ENCODE peak calls at places on chromosomes 11 and 22, in five cellular contexts. G, F, X, N and I are unnamed samples.
A peak's percentile ranks its signal among the peaks of the same experiment; 100 is the strongest.

GRCh38 chr11:1778141-1778911 is 14.6 kb upstream of the CTSD start:
- DNase-seq in G (peak; percentile 15), F (no peak), X (no peak), N (peak; percentile 30), I (no peak)

GRCh38 chr22:39313258-39314001 is 6.0 kb downstream of the RPL3 start:
- DNase-seq in G (no peak), F (no peak), X (no peak), N (no peak), I (no peak)

GRCh38 chr22:44569516-44569915 is 71.5 kb upstream of the RTL6 start:
- DNase-seq in G (no peak), F (no peak), X (no peak), N (no peak), I (no peak)

GRCh38 chr11:96045622-96046456 is 121.9 kb upstream of the MTMR2 start:
- DNase-seq in G (no peak), F (peak; percentile 69), X (peak; percentile 85), N (no peak), I (peak; percentile 74)

GRCh38 chr11:76850815-76851214 is 9.9 kb upstream of the ACER3 start:
- DNase-seq in G (no peak), F (no peak), X (no peak), N (no peak), I (no peak)

GRCh38 chr11:106608677-106609076 is 409.6 kb downstream of the GUCY1A2 start:
- DNase-seq in G (peak; percentile 51), F (peak; percentile 45), X (no peak), N (peak; percentile 79), I (no peak)

GRCh38 chr22:41920271-41920976 is 5.5 kb upstream of the SHISA8 start:
- DNase-seq in G (no peak), F (no peak), X (no peak), N (no peak), I (no peak)

GRCh38 chr11:104451193-104451592 is 287.2 kb upstream of the PDGFD start:
- DNase-seq in G (no peak), F (no peak), X (no peak), N (no peak), I (no peak)

GRCh38 chr11:78790784-78791183 is 216.1 kb upstream of the NARS2 start:
- DNase-seq in G (no peak), F (no peak), X (no peak), N (no peak), I (peak; percentile 45)

GRCh38 chr22:48642550-48642949 is 1185.1 kb downstream of the BRD1 start:
- DNase-seq in G (no peak), F (no peak), X (no peak), N (no peak), I (no peak)

GRCh38 chr11:84022221-84022620 is 736.1 kb upstream of the CCDC90B start:
- DNase-seq in G (no peak), F (peak; percentile 1), X (no peak), N (no peak), I (no peak)

GRCh38 chr11:56883590-56883989 is 105.1 kb upstream of the OR5AK2 start:
- DNase-seq in G (no peak), F (no peak), X (no peak), N (no peak), I (no peak)

GRCh38 chr11:134207538-134208239 is 16.1 kb downstream of the NCAPD3 start:
- DNase-seq in G (no peak), F (peak; percentile 21), X (peak; percentile 38), N (peak; percentile 46), I (peak; percentile 31)

GRCh38 chr11:20355221-20356219 is 8.0 kb upstream of the HTATIP2 start:
- DNase-seq in G (peak; percentile 42), F (peak; percentile 45), X (peak; percentile 59), N (peak; percentile 68), I (peak; percentile 72)

GRCh38 chr11:95147364-95147905 is 57.8 kb downstream of the ENDOD1 start:
- DNase-seq in G (peak; percentile 88), F (peak; percentile 91), X (peak; percentile 43), N (peak; percentile 94), I (peak; percentile 85)

GRCh38 chr11:118639899-118640298 is 32.5 kb downstream of the PHLDB1 start:
- DNase-seq in G (no peak), F (no peak), X (no peak), N (no peak), I (no peak)

GRCh38 chr11:76083563-76084451 is 122.5 kb downstream of the WNT11 start:
- DNase-seq in G (no peak), F (peak; percentile 37), X (peak; percentile 45), N (peak; percentile 67), I (peak; percentile 7)

GRCh38 chr11:27296406-27296994 is 66.5 kb downstream of the CCDC34 start:
- DNase-seq in G (peak; percentile 45), F (peak; percentile 73), X (peak; percentile 74), N (peak; percentile 74), I (peak; percentile 75)

GRCh38 chr11:24249921-24250320 is 246.9 kb upstream of the LUZP2 start:
- DNase-seq in G (no peak), F (no peak), X (no peak), N (no peak), I (no peak)

GRCh38 chr22:44580176-44580575 is 82.1 kb upstream of the RTL6 start:
- DNase-seq in G (no peak), F (no peak), X (no peak), N (no peak), I (no peak)

GRCh38 chr22:47295982-47296381 is 533.5 kb downstream of the TBC1D22A start:
- DNase-seq in G (no peak), F (no peak), X (no peak), N (no peak), I (no peak)

GRCh38 chr11:15072551-15073143 is 746 bp upstream of the CALCB start:
- DNase-seq in G (no peak), F (no peak), X (no peak), N (no peak), I (no peak)

GRCh38 chr22:46528121-46528610 is 9.3 kb downstream of the CELSR1 start:
- DNase-seq in G (peak; percentile 96), F (peak; percentile 55), X (peak; percentile 77), N (peak; percentile 94), I (peak; percentile 82)

GRCh38 chr11:104402812-104403521 is 239.0 kb upstream of the PDGFD start:
- DNase-seq in G (no peak), F (no peak), X (peak; percentile 88), N (no peak), I (no peak)

GRCh38 chr22:35380537-35381423 is at the start of gene HMOX1:
- DNase-seq in G (peak; percentile 84), F (peak; percentile 95), X (peak; percentile 84), N (peak; percentile 71), I (peak; percentile 96)

GRCh38 chr11:128738942-128739341 is 45.1 kb downstream of the FLI1 start:
- DNase-seq in G (no peak), F (no peak), X (no peak), N (no peak), I (no peak)

GRCh38 chr11:127006311-127006710 is 5.7 kb upstream of the KIRREL3 start:
- DNase-seq in G (peak; percentile 43), F (peak; percentile 12), X (no peak), N (no peak), I (no peak)

GRCh38 chr11:121291896-121292502 is 572 bp upstream of the SC5D start:
- DNase-seq in G (no peak), F (no peak), X (peak; percentile 42), N (peak; percentile 40), I (peak; percentile 19)

GRCh38 chr22:45843030-45843429 is 133.9 kb downstream of the WNT7B start:
- DNase-seq in G (no peak), F (no peak), X (no peak), N (no peak), I (no peak)

GRCh38 chr22:31497148-31497938 is 1.0 kb downstream of the SFI1 start:
- DNase-seq in G (no peak), F (no peak), X (no peak), N (peak; percentile 4), I (no peak)

GRCh38 chr22:34943830-34944229 is 122.1 kb upstream of the ISX start:
- DNase-seq in G (no peak), F (no peak), X (peak; percentile 34), N (no peak), I (no peak)

GRCh38 chr11:83573097-83573496 is 286.9 kb upstream of the CCDC90B start:
- DNase-seq in G (peak; percentile 30), F (peak; percentile 78), X (no peak), N (peak; percentile 52), I (no peak)

GRCh38 chr11:77082838-77083552 is 16.2 kb downstream of the CAPN5 start:
- DNase-seq in G (no peak), F (peak; percentile 26), X (peak; percentile 28), N (no peak), I (no peak)

GRCh38 chr11:134940441-134941125 is 528.5 kb upstream of the B3GAT1 start:
- DNase-seq in G (no peak), F (no peak), X (no peak), N (no peak), I (no peak)

GRCh38 chr11:113591122-113591521 is 115.0 kb downstream of the TMPRSS5 start:
- DNase-seq in G (no peak), F (no peak), X (no peak), N (no peak), I (no peak)
- H3K4me2 ChIP-seq in G (no peak overlapping the region), F (no peak overlapping the region), X (no peak overlapping the region), N (no peak overlapping the region), I (no peak overlapping the region)

GRCh38 chr11:61356701-61357100 is 5.0 kb downstream of the CYB561A3 start:
- DNase-seq in G (no peak), F (no peak), X (no peak), N (no peak), I (no peak)
- H3K4me2 ChIP-seq in G (no peak overlapping the region), F (no peak overlapping the region), X (no peak overlapping the region), N (no peak overlapping the region), I (no peak overlapping the region)

DNA sequence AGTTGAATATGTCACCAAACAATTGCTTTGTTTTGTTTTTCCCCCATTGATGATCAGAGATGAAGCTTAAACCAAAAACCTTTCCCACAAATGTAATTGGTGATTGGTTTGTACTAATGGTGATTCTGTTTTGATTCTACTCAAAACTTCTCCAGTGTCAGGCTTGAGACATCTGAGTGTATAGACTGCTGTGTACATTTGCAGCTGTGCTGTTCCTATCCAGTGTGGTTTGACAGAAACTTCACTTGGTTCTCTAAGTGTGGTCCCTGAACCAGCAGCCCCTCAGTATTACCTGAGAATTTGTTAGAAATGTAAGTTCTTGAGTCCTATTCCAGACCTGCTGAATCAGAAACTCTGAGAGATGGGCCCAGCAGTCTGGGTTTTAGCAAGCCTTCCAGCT is 84.8 kb downstream of the PPP6R3 start:
- DNase-seq in G (no peak), F (no peak), X (no peak), N (no peak), I (no peak)
- H3K4me2 ChIP-seq in G (no peak overlapping the region), F (no peak overlapping the region), X (no peak overlapping the region), N (no peak overlapping the region), I (no peak overlapping the region)

DNA sequence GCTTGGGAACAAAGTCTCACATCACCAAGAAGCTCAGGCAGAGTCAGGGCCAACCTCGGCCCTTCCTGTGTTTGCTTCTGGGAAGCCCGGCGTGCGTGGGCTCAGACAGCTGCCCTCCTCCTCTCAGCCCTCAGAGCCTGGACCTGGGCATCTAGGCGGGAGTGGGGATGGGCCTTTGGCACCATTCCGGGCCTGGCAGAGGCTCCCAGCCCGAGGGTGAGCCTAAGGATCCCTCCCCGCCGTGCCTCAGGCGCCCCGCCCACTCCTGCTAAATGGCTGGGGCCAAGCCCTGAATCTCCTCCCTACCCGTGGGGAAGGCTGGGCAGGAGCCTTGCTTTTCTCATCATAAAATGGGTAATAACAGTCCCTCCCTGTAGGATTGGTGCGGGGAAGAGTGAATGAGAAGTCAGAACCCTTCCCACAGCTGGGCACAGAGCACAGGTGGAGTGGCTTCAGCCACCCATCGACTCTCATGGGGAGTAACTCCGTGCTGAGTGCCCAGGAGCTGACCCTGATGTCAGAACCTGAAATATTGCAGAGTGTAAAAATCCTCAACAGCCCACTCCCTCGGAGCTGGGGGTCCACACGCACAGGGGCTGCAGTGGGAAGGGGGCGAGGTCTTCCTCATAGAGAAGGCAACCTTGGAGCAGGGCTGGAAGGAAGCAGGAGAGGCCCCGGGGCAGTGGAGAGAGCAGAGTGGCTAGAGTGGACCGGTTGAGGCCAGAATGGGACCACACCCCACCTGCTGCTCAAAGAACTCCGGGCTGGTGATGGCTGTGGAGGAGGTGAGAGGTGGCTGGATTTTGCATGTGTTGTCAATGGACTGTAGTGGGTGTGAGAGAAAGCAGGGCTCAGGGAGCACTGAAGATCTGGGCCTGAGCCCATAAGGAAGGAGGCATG is 18.8 kb upstream of the CDKN1C start:
- DNase-seq in G (no peak), F (no peak), X (no peak), N (peak; percentile 16), I (peak; percentile 41)
- H3K4me2 ChIP-seq in G (peak overlapping the region; percentile 96), F (no peak overlapping the region), X (no peak overlapping the region), N (no peak overlapping the region), I (peak overlapping the region; percentile 99)